ENCODE peak calls at places on chromosomes 6 and 20, in seven cellular contexts. T, A, X, W, J, K and H are unnamed samples.

GRCh38 chr6:48775157-48775556 is 664.2 kb upstream of the PTCHD4 start:
- DNase-seq in T (no peak), A (no peak), X (no peak), W (no peak), J (no peak), K (no peak), H (no peak)

GRCh38 chr6:16572943-16573342 is 188.3 kb downstream of the ATXN1 start:
- DNase-seq in T (no peak), A (no peak), X (no peak), W (no peak), J (no peak), K (no peak), H (no peak)

GRCh38 chr20:13856356-13856755 is 71.5 kb downstream of the NDUFAF5 start:
- DNase-seq in T (no peak), A (no peak), X (peak; percentile 7), W (no peak), J (no peak), K (peak; percentile 12), H (no peak)

GRCh38 chr20:51462566-51463276 is 79.8 kb downstream of the NFATC2 start:
- DNase-seq in T (peak; percentile 45), A (no peak), X (peak; percentile 82), W (peak; percentile 85), J (no peak), K (no peak), H (no peak)

GRCh38 chr6:36039113-36039512 is 11.5 kb downstream of the MAPK14 start:
- DNase-seq in T (no peak), A (no peak), X (no peak), W (no peak), J (no peak), K (peak; percentile 53), H (no peak)

GRCh38 chr20:41436679-41437078 is 70.1 kb upstream of the EMILIN3 start:
- DNase-seq in T (no peak), A (no peak), X (peak; percentile 88), W (no peak), J (no peak), K (peak; percentile 6), H (no peak)

GRCh38 chr6:87287251-87287650 is 35.1 kb upstream of the SMIM8 start:
- DNase-seq in T (no peak), A (no peak), X (no peak), W (no peak), J (no peak), K (peak; percentile 62), H (no peak)

GRCh38 chr20:3801846-3802245 is 5.7 kb downstream of the CDC25B start:
- DNase-seq in T (no peak), A (no peak), X (no peak), W (no peak), J (no peak), K (no peak), H (no peak)

GRCh38 chr6:107555449-107555848 is 65.5 kb downstream of the SOBP start:
- DNase-seq in T (peak; percentile 16), A (no peak), X (no peak), W (no peak), J (no peak), K (no peak), H (no peak)

GRCh38 chr6:129929433-129929832 is 68.3 kb upstream of the TMEM244 start:
- DNase-seq in T (no peak), A (no peak), X (peak; percentile 96), W (no peak), J (no peak), K (peak; percentile 86), H (no peak)

GRCh38 chr6:38974389-38975133 is 74.0 kb upstream of the GLP1R start:
- DNase-seq in T (no peak), A (no peak), X (no peak), W (no peak), J (no peak), K (no peak), H (no peak)

GRCh38 chr6:149318581-149319286 is 1.2 kb downstream of the TAB2 start:
- DNase-seq in T (no peak), A (no peak), X (no peak), W (no peak), J (peak; percentile 67), K (no peak), H (no peak)

GRCh38 chr6:168200571-168201134 is 118.9 kb downstream of the DACT2 start:
- DNase-seq in T (no peak), A (no peak), X (no peak), W (no peak), J (no peak), K (no peak), H (no peak)

GRCh38 chr20:64102647-64103354 is 4.6 kb downstream of the NPBWR2 start:
- DNase-seq in T (peak; percentile 22), A (no peak), X (no peak), W (no peak), J (peak; percentile 33), K (no peak), H (no peak)

GRCh38 chr20:54168961-54169862 is 4.6 kb downstream of the CYP24A1 start:
- DNase-seq in T (no peak), A (no peak), X (no peak), W (no peak), J (no peak), K (peak; percentile 51), H (no peak)

GRCh38 chr6:130681028-130681427 is 146.2 kb upstream of the SMLR1 start:
- DNase-seq in T (no peak), A (no peak), X (peak; percentile 86), W (no peak), J (no peak), K (peak; percentile 81), H (no peak)

GRCh38 chr6:15622045-15622750 is 40.6 kb downstream of the DTNBP1 start:
- DNase-seq in T (no peak), A (no peak), X (peak; percentile 35), W (no peak), J (no peak), K (peak; percentile 62), H (no peak)

GRCh38 chr6:124714728-124715127 is 247.5 kb upstream of the RNF217 start:
- DNase-seq in T (no peak), A (no peak), X (no peak), W (no peak), J (no peak), K (no peak), H (no peak)

GRCh38 chr6:158475344-158476302 is 84.3 kb upstream of the TMEM181 start:
- DNase-seq in T (peak; percentile 66), A (no peak), X (peak; percentile 60), W (no peak), J (no peak), K (peak; percentile 74), H (peak; percentile 85)

GRCh38 chr20:58389324-58389967 is 417 bp downstream of the VAPB start:
- DNase-seq in T (peak; percentile 47), A (no peak), X (peak; percentile 19), W (no peak), J (peak; percentile 59), K (no peak), H (peak; percentile 60)

GRCh38 chr20:10250902-10251301 is 32.3 kb downstream of the SNAP25 start:
- DNase-seq in T (no peak), A (no peak), X (no peak), W (no peak), J (no peak), K (peak; percentile 99), H (no peak)

DNA sequence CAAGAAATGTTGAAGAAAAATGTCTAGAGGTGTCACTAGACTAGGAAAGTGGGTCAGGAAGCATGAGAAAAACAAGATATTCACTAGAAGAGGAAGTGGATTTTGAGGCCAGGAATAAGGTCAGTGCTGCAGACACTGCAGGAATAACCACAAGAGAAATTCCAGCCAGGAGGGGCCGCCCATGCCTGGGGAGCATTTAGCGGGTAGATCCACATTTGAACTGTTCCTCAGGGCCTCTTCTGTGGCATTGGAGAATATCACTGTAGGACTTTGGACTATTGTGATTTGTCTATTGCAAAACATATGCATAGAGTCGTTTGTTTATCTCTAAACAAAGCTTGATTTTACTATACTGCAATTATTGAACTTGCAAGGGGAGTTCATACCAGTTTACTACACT is 49.6 kb upstream of the CCDC28A start:
- DNase-seq in T (peak; percentile 25), A (no peak), X (peak; percentile 5), W (peak; percentile 34), J (no peak), K (no peak), H (no peak)
- TF ChIP-seq CTCF in T (no peak), A (no peak), X (no peak), W (no peak), J (no peak), K (no peak), H (no peak)

GRCh38 chr20:1800777-1801176 is 94.4 kb upstream of the SIRPA start:
- DNase-seq in T (no peak), A (no peak), X (peak; percentile 55), W (no peak), J (no peak), K (peak; percentile 50), H (no peak)
- TF ChIP-seq CTCF in T (no peak), A (no peak), X (peak; percentile 57), W (peak; percentile 47), J (peak; percentile 53), K (peak; percentile 21), H (no peak)

DNA sequence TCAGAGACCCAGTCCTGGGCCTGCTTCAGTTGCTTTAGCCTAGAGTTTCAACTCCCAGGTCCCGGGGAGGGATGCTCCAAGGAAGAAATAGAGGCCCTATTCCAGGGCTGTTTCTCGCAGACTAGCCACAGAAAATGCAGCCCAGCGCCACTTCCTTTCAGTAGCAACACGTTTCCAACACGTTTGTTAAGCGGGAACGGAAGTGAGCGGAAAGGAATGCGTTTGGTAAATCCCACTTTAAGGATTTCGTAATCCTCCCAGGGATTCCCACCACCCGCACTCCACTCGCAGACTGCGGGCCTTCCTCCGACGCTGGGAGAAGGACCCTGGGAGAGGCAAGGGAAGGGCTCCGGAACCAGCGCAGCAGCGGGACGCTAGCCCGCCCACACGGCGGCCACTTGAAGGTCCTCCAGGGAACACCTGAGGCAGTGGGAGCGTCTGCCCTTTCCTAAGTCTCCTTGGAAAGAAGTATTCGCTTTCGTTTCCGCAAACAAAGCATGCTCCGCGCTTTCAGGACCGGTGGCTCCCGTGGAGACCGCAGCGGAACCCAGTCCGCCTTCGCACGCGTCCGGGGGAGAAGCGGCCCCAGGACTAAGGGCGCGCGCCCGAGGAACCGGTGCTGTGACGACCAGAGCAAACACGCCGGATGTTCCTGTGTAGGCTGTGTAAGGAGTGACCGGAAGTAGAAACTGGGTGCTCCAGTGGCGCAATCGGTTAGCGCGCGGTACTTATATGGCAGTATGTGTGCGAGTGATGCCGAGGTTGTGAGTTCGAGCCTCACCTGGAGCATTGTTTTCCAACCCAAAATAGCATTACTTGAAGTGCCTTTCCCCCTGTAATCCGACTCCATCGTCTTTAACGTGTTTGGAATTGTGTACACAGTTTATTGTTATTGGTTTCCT is 227.6 kb upstream of the PRSS16 start:
- DNase-seq in T (peak; percentile 92), A (peak; percentile 29), X (peak; percentile 93), W (peak; percentile 80), J (no peak), K (peak; percentile 84), H (peak; percentile 78)
- TF ChIP-seq CTCF in T (no peak), A (no peak), X (no peak), W (no peak), J (no peak), K (no peak), H (no peak)

GRCh38 chr6:57262901-57263694 is 41.0 kb upstream of the RAB23 start:
- DNase-seq in T (no peak), A (no peak), X (peak; percentile 98), W (no peak), J (no peak), K (peak; percentile 49), H (no peak)
- TF ChIP-seq CTCF in T (no peak), A (no peak), X (no peak), W (no peak), J (no peak), K (no peak), H (no peak)